ENCODE peak calls at places on chromosomes 13 and 19, in nine cellular contexts. E is stimulated activated CD4-positive, alpha-beta T cell treated with anti-CD3 and anti-CD28 coated beads, Interleukin-1b, Interleukin-23, amount 100 ng/mL, for 1 hour; X is Caki2; G is left colon; J is KBM-7; Z is T-helper 2 cell; V is skeletal muscle cell; B is progenitor cell of endocrine pancreas; N is HTR-8/SVneo. K is an unnamed sample.

GRCh38 chr19:55246462-55247451 is 12.1 kb downstream of the PPP6R1 start:
- DNase-seq in E (no peak), X (no peak), G (no peak), J (no peak), Z (no peak), V (no peak), B (no peak), N (no peak), K (no peak)

GRCh38 chr19:22545751-22546150 is 88.4 kb upstream of the ZNF492 start:
- DNase-seq in E (no peak), X (peak), G (no peak), J (peak), Z (peak), V (no peak), B (no peak), N (peak), K (no peak)

GRCh38 chr13:91280806-91281205 is 66.7 kb upstream of the MIR17HG start:
- DNase-seq in E (no peak), X (no peak), G (no peak), J (peak), Z (no peak), V (no peak), B (no peak), N (peak), K (no peak)

GRCh38 chr19:5624154-5624663 is 1.3 kb downstream of the SAFB start:
- DNase-seq in E (no peak), X (peak), G (peak), J (peak), Z (no peak), V (no peak), B (no peak), N (no peak), K (no peak)

GRCh38 chr13:108629988-108630387 is 577 bp downstream of the MYO16 start:
- DNase-seq in E (no peak), X (no peak), G (no peak), J (no peak), Z (no peak), V (no peak), B (no peak), N (no peak), K (no peak)

GRCh38 chr19:10624585-10624984 is 768 bp upstream of the SLC44A2 start:
- DNase-seq in E (no peak), X (no peak), G (peak), J (no peak), Z (no peak), V (no peak), B (no peak), N (no peak), K (no peak)

GRCh38 chr13:101919541-101920306 is 467.2 kb downstream of the ITGBL1 start:
- DNase-seq in E (no peak), X (no peak), G (no peak), J (no peak), Z (no peak), V (no peak), B (peak), N (peak), K (no peak)

GRCh38 chr19:19453129-19453461 is 47.6 kb downstream of the GATAD2A start:
- DNase-seq in E (no peak), X (no peak), G (no peak), J (no peak), Z (no peak), V (no peak), B (no peak), N (no peak), K (no peak)

GRCh38 chr13:30892966-30893365 is 13.1 kb upstream of the MEDAG start:
- DNase-seq in E (no peak), X (no peak), G (no peak), J (peak), Z (no peak), V (no peak), B (peak), N (no peak), K (no peak)

GRCh38 chr13:39506559-39507390 is 96.2 kb downstream of the LHFPL6 start:
- DNase-seq in E (no peak), X (no peak), G (no peak), J (no peak), Z (no peak), V (no peak), B (no peak), N (no peak), K (no peak)

GRCh38 chr19:33660426-33661160 is 38.8 kb downstream of the CHST8 start:
- DNase-seq in E (no peak), X (no peak), G (no peak), J (no peak), Z (no peak), V (no peak), B (no peak), N (no peak), K (peak)

GRCh38 chr13:66313408-66313807 is 916.7 kb downstream of the PCDH9 start:
- DNase-seq in E (no peak), X (no peak), G (no peak), J (no peak), Z (no peak), V (no peak), B (no peak), N (no peak), K (no peak)

GRCh38 chr19:1063030-1063908 is 3.7 kb upstream of the ARHGAP45 start:
- DNase-seq in E (no peak), X (peak), G (peak), J (peak), Z (peak), V (no peak), B (no peak), N (no peak), K (no peak)

GRCh38 chr13:61045197-61045596 is 370.5 kb downstream of the PCDH20 start:
- DNase-seq in E (no peak), X (no peak), G (no peak), J (no peak), Z (no peak), V (no peak), B (no peak), N (no peak), K (no peak)

GRCh38 chr13:23870356-23871146 is 18.6 kb downstream of the MIPEP start:
- DNase-seq in E (no peak), X (no peak), G (no peak), J (no peak), Z (no peak), V (no peak), B (no peak), N (no peak), K (no peak)

GRCh38 chr13:99009987-99010551 is 32.2 kb upstream of the DOCK9 start:
- DNase-seq in E (no peak), X (no peak), G (no peak), J (no peak), Z (no peak), V (no peak), B (no peak), N (no peak), K (no peak)

GRCh38 chr13:43908156-43909126 is 28.7 kb downstream of the LACC1 start:
- DNase-seq in E (no peak), X (peak), G (no peak), J (peak), Z (no peak), V (peak), B (no peak), N (peak), K (no peak)

GRCh38 chr13:99968521-99969367 is 2.8 kb downstream of the ZIC5 start:
- DNase-seq in E (no peak), X (peak), G (no peak), J (no peak), Z (no peak), V (no peak), B (no peak), N (no peak), K (no peak)

GRCh38 chr19:57351867-57352266 is 796 bp downstream of the ZNF304 start:
- DNase-seq in E (no peak), X (no peak), G (no peak), J (no peak), Z (no peak), V (no peak), B (no peak), N (no peak), K (no peak)

GRCh38 chr13:76667551-76667950 is 218.7 kb downstream of the KCTD12 start:
- DNase-seq in E (no peak), X (no peak), G (no peak), J (peak), Z (no peak), V (peak), B (no peak), N (peak), K (no peak)

GRCh38 chr19:49447485-49448431 is 3.9 kb downstream of the PIH1D1 start:
- DNase-seq in E (no peak), X (no peak), G (no peak), J (no peak), Z (no peak), V (no peak), B (no peak), N (no peak), K (no peak)

GRCh38 chr19:11496391-11497163 is 9.1 kb downstream of the ZNF653 start:
- DNase-seq in E (no peak), X (peak), G (peak), J (peak), Z (peak), V (peak), B (peak), N (peak), K (no peak)

GRCh38 chr13:89267734-89268133 is 1596.6 kb downstream of the SLITRK5 start:
- DNase-seq in E (no peak), X (no peak), G (no peak), J (no peak), Z (no peak), V (peak), B (no peak), N (no peak), K (no peak)